ENCODE peak calls at places on chromosomes 2 and 18, in four cellular contexts. H is PC-3, D is ovary, O is HCT116. W is an unnamed sample.

GRCh38 chr18:31429623-31430022 is 17.9 kb upstream of the DSG3 start:
- DNase-seq in H (peak; percentile 50), D (no peak), O (no peak), W (no peak)

GRCh38 chr2:112181571-112182290 is 43.5 kb downstream of the FBLN7 start:
- DNase-seq in H (no peak), D (no peak), O (no peak), W (peak; percentile 61)

GRCh38 chr2:128347701-128348504 is 29.2 kb upstream of the HS6ST1 start:
- DNase-seq in H (peak; percentile 6), D (peak; percentile 77), O (no peak), W (no peak)

GRCh38 chr2:144099746-144100438 is 420.0 kb downstream of the ZEB2 start:
- DNase-seq in H (peak; percentile 91), D (no peak), O (no peak), W (no peak)

GRCh38 chr2:146370821-146371220 is 1474.0 kb upstream of the ACVR2A start:
- DNase-seq in H (peak; percentile 47), D (no peak), O (no peak), W (no peak)

GRCh38 chr2:148561389-148561788 is 83.2 kb upstream of the EPC2 start:
- DNase-seq in H (no peak), D (no peak), O (no peak), W (no peak)

GRCh38 chr2:226981731-226982373 is 146.0 kb downstream of the RHBDD1 start:
- DNase-seq in H (no peak), D (no peak), O (no peak), W (no peak)

GRCh38 chr2:100460904-100461303 is 9.4 kb upstream of the NMS start:
- DNase-seq in H (no peak), D (no peak), O (no peak), W (no peak)

GRCh38 chr2:112482309-112483046 is 522 bp downstream of the TTL start:
- DNase-seq in H (peak; percentile 41), D (peak; percentile 51), O (no peak), W (peak; percentile 13)

GRCh38 chr2:240991378-240992263 is 6.8 kb upstream of the SNED1 start:
- DNase-seq in H (peak; percentile 94), D (peak; percentile 68), O (peak; percentile 80), W (no peak)

GRCh38 chr18:31101148-31102019 is 837 bp downstream of the DSC2 start:
- DNase-seq in H (peak; percentile 23), D (peak; percentile 66), O (no peak), W (no peak)

GRCh38 chr2:71226391-71226964 is 425 bp downstream of the PAIP2B start:
- DNase-seq in H (peak; percentile 29), D (peak; percentile 67), O (no peak), W (peak; percentile 6)

GRCh38 chr2:95185973-95186372 is 20.4 kb downstream of the ZNF2 start:
- DNase-seq in H (no peak), D (no peak), O (no peak), W (no peak)

GRCh38 chr2:95179451-95179850 is 13.8 kb downstream of the ZNF2 start:
- DNase-seq in H (no peak), D (no peak), O (no peak), W (no peak)

GRCh38 chr2:95185197-95185596 is 19.6 kb downstream of the ZNF2 start:
- DNase-seq in H (no peak), D (no peak), O (no peak), W (no peak)

GRCh38 chr2:95181774-95182173 is 16.2 kb downstream of the ZNF2 start:
- DNase-seq in H (no peak), D (no peak), O (no peak), W (no peak)
- H3K9me3 ChIP-seq in H (no peaks in the 10 kb centered on the region), D (peaks cover 23% of the 10 kb centered on the region), O (no peaks in the 10 kb centered on the region), W (peaks cover 5% of the 10 kb centered on the region)

GRCh38 chr2:69978157-69978904 is 16.9 kb upstream of the ASPRV1 start:
- DNase-seq in H (no peak), D (no peak), O (no peak), W (no peak)
- H3K9me3 ChIP-seq in H (no peaks in the 10 kb centered on the region), D (no peaks in the 10 kb centered on the region), O (no peaks in the 10 kb centered on the region), W (no peaks in the 10 kb centered on the region)

DNA sequence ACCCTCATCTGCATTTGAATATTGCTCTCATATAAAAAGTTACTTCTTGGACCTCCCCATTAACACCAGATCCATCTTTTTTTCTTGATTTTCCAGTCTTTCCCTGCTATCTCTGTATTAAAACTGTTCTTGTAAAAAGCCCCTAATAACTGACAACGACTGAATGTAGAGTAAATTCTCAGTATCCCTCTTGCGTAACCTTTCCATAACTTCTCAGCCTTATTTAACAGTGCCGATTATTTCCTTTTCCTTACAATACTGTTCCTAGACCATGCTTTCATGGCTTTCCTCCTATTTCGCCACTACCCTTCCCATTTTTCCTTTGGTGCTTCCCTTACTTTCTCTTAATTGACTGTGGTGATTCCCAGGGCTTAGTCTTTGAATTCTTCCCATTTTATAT is 348.9 kb upstream of the DSEL start:
- DNase-seq in H (no peak), D (no peak), O (no peak), W (no peak)
- H3K9me3 ChIP-seq in H (no peaks in the 10 kb centered on the region), D (no peaks in the 10 kb centered on the region), O (peaks cover 20% of the 10 kb centered on the region), W (no peaks in the 10 kb centered on the region)

DNA sequence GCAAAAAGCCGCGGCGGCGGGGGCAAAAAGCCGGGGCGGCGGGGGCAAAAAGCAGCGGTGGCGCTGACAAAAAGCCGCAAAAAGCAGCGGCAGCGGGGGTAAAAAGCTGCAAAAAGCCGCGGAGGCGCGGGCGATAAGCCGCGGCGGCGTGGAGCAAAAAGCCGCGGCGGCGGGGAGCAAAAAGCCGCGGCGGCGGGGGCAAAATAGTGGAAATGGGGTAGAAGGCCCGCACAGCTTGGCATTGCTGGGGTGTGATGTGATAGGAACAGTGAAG is 450.1 kb downstream of the ANKRD30B start:
- DNase-seq in H (peak; percentile 1), D (no peak), O (no peak), W (no peak)
- H3K9me3 ChIP-seq in H (no peaks in the 10 kb centered on the region), D (no peaks in the 10 kb centered on the region), O (peaks cover 12% of the 10 kb centered on the region), W (no peaks in the 10 kb centered on the region)

GRCh38 chr2:6294791-6295190 is 570.9 kb downstream of the CMPK2 start:
- DNase-seq in H (no peak), D (no peak), O (no peak), W (no peak)
- H3K9me3 ChIP-seq in H (no peaks in the 10 kb centered on the region), D (peaks cover 4% of the 10 kb centered on the region), O (peaks cover 4% of the 10 kb centered on the region), W (no peaks in the 10 kb centered on the region)

GRCh38 chr2:108399479-108399878 is 21.7 kb downstream of the SULT1C4 start:
- DNase-seq in H (no peak), D (no peak), O (no peak), W (no peak)

GRCh38 chr2:108396845-108397244 is 19.1 kb downstream of the SULT1C4 start:
- DNase-seq in H (peak; percentile 67), D (no peak), O (peak; percentile 8), W (no peak)

GRCh38 chr2:108404784-108405397 is 27.1 kb downstream of the SULT1C4 start:
- DNase-seq in H (no peak), D (no peak), O (no peak), W (no peak)

GRCh38 chr2:108403494-108403893 is 25.7 kb downstream of the SULT1C4 start:
- DNase-seq in H (no peak), D (no peak), O (no peak), W (no peak)

GRCh38 chr2:108401800-108402199 is 24.0 kb downstream of the SULT1C4 start:
- DNase-seq in H (no peak), D (no peak), O (no peak), W (no peak)
- H3K9me3 ChIP-seq in H (peaks cover 8% of the 10 kb centered on the region), D (peaks cover 6% of the 10 kb centered on the region), O (peaks cover 8% of the 10 kb centered on the region), W (peaks cover 3% of the 10 kb centered on the region)

GRCh38 chr18:79732721-79733025 is 53.1 kb downstream of the CTDP1 start:
- DNase-seq in H (no peak), D (no peak), O (no peak), W (no peak)
- H3K9me3 ChIP-seq in H (no peaks in the 10 kb centered on the region), D (no peaks in the 10 kb centered on the region), O (peaks cover 5% of the 10 kb centered on the region), W (peaks cover 13% of the 10 kb centered on the region)

GRCh38 chr18:14943486-14943885 is 195.5 kb downstream of the ANKRD30B start:
- DNase-seq in H (no peak), D (no peak), O (no peak), W (no peak)

GRCh38 chr18:14943967-14944636 is 196.1 kb downstream of the ANKRD30B start:
- DNase-seq in H (peak; percentile 41), D (no peak), O (no peak), W (no peak)

GRCh38 chr18:14945286-14945685 is 197.3 kb downstream of the ANKRD30B start:
- DNase-seq in H (no peak), D (no peak), O (no peak), W (no peak)

GRCh38 chr18:14945984-14946383 is 198.0 kb downstream of the ANKRD30B start:
- DNase-seq in H (no peak), D (no peak), O (no peak), W (no peak)

DNA sequence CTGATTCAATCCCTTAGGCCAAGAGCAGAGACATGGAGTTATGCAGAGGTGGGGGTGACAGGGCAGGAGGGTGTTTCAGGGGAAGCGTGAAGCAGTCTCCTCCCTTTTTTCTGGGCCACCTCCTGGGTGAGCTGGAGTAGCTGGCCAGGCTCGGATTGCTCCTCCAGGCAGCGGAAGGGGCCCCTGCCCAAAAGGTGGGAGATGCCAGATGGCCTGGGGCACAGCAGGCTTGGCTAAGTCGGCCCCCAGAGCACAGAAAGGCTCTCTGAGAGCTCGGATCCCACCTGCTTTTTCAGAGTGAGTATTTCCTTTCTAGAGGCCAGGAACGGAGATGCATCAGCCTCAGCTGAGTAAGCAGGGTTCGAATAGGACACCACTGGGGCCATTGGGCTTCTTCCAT is 196.9 kb downstream of the ANKRD30B start:
- DNase-seq in H (no peak), D (no peak), O (no peak), W (no peak)
- H3K9me3 ChIP-seq in H (no peaks in the 10 kb centered on the region), D (no peaks in the 10 kb centered on the region), O (no peaks in the 10 kb centered on the region), W (no peaks in the 10 kb centered on the region)

DNA sequence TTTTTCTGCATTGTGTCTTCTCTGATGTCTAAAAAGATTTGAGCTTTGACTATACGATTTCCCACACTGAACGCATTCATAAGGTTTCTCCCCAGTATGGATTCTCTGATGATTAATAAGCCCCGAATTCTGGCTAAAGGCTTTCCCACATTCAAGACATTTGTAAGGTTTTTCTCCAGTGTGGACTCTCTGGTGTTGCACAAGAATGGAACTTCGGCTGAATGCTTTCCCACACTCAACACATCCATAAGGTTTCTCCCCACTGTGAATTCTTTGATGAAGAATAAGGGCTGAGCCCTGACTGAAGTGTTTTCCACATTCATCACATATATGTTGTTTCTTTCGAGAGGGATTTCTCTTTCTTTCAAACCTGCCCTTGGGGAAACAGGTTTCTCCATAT is 7.0 kb downstream of the ZNF24 start:
- DNase-seq in H (no peak), D (no peak), O (no peak), W (no peak)
- H3K9me3 ChIP-seq in H (no peaks in the 10 kb centered on the region), D (no peaks in the 10 kb centered on the region), O (no peaks in the 10 kb centered on the region), W (no peaks in the 10 kb centered on the region)